ENCODE peak calls at places on chromosome 12, in eight cellular contexts. H is HCT116; J is right cardiac atrium; A is IMR-90; Z is pancreas; O is CD8-positive, alpha-beta memory T cell; E is heart left ventricle; L is gastrocnemius medialis. C is an unnamed sample. For H3K4me1, the result is how much of the 10 kb centered on the place peaks cover.

GRCh38 chr12:8026282-8026637 is 6.3 kb upstream of the FOXJ2 start:
- DNase-seq in H (no peak), J (no peak), A (no peak), Z (no peak), O (no peak), E (no peak), L (peak), C (no peak)

GRCh38 chr12:58566599-58566998 is 353.7 kb downstream of the LRIG3 start:
- DNase-seq in H (no peak), J (no peak), A (peak), Z (no peak), O (no peak), E (no peak), L (no peak), C (peak)

GRCh38 chr12:39003541-39004160 is 98.3 kb upstream of the CPNE8 start:
- DNase-seq in H (no peak), J (no peak), A (no peak), Z (no peak), O (no peak), E (no peak), L (no peak), C (no peak)

GRCh38 chr12:124607681-124608425 is 40.4 kb upstream of the NCOR2 start:
- DNase-seq in H (no peak), J (no peak), A (no peak), Z (peak), O (no peak), E (no peak), L (no peak), C (no peak)

GRCh38 chr12:77122661-77123060 is 57.3 kb upstream of the E2F7 start:
- DNase-seq in H (no peak), J (no peak), A (peak), Z (no peak), O (no peak), E (no peak), L (no peak), C (no peak)

GRCh38 chr12:15172423-15172822 is 48.8 kb downstream of the RERG start:
- DNase-seq in H (no peak), J (no peak), A (no peak), Z (no peak), O (no peak), E (no peak), L (no peak), C (no peak)

GRCh38 chr12:103742349-103742784 is 98.7 kb downstream of the NT5DC3 start:
- DNase-seq in H (no peak), J (no peak), A (no peak), Z (no peak), O (no peak), E (no peak), L (no peak), C (peak)

GRCh38 chr12:27652174-27652763 is 44.0 kb upstream of the REP15 start:
- DNase-seq in H (peak), J (no peak), A (peak), Z (no peak), O (no peak), E (no peak), L (no peak), C (peak)

GRCh38 chr12:119649202-119649808 is 18.6 kb upstream of the PRKAB1 start:
- DNase-seq in H (no peak), J (no peak), A (no peak), Z (no peak), O (no peak), E (no peak), L (no peak), C (no peak)

GRCh38 chr12:74903522-74903921 is 306.1 kb downstream of the KCNC2 start:
- DNase-seq in H (peak), J (no peak), A (no peak), Z (no peak), O (no peak), E (no peak), L (no peak), C (peak)

GRCh38 chr12:29751676-29752075 is 32.1 kb downstream of the TMTC1 start:
- DNase-seq in H (no peak), J (no peak), A (no peak), Z (no peak), O (no peak), E (no peak), L (no peak), C (no peak)
- H3K4me3 ChIP-seq in H (no peak), J (no peak), A (no peak), Z (no peak), O (no peak), E (no peak), L (no peak), C (no peak)

GRCh38 chr12:32903763-32904162 is 7.2 kb upstream of the PKP2 start:
- DNase-seq in H (no peak), J (no peak), A (no peak), Z (no peak), O (no peak), E (no peak), L (no peak), C (no peak)
- H3K4me1 ChIP-seq in H (under half), J (under half), A (under half), Z (under half), O (under half), E (under half), L (under half), C (under half)

GRCh38 chr12:127158385-127159061 is 1108.4 kb upstream of the TMEM132C start:
- DNase-seq in H (no peak), J (no peak), A (no peak), Z (no peak), O (no peak), E (no peak), L (no peak), C (no peak)

GRCh38 chr12:127165567-127166392 is 1101.2 kb upstream of the TMEM132C start:
- DNase-seq in H (peak), J (peak), A (peak), Z (peak), O (peak), E (peak), L (peak), C (peak)

GRCh38 chr12:127161466-127161865 is 1105.5 kb upstream of the TMEM132C start:
- DNase-seq in H (no peak), J (no peak), A (no peak), Z (no peak), O (no peak), E (no peak), L (no peak), C (no peak)

GRCh38 chr12:127162902-127163301 is 1104.1 kb upstream of the TMEM132C start:
- DNase-seq in H (no peak), J (no peak), A (peak), Z (no peak), O (peak), E (no peak), L (no peak), C (peak)

DNA sequence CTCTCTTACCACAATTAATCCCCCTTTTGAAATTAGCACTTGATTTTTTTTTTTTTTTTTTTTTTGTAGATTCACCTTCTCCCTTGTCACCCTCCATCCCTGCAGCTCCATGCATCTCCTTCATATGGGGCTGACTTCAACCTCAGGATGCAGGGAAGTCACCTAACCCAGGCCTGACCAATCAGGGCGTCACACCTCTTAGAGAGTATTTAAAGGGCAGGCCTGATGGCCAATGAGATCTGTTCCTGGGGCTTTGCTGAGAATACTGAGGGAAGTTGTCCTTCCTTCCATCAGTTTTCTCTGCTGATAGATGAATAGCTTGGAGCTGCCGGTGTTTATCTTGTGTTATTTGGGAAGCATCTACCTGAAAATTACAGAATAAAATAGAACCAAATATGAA is 1104.7 kb upstream of the TMEM132C start:
- DNase-seq in H (peak), J (no peak), A (no peak), Z (no peak), O (no peak), E (no peak), L (no peak), C (no peak)
- H3K27ac ChIP-seq in H (no peak), J (no peak), A (no peak), Z (no peak), O (no peak), E (no peak), L (no peak), C (no peak)

GRCh38 chr12:6430124-6430989 is 14.4 kb upstream of the CD27 start:
- DNase-seq in H (peak), J (peak), A (peak), Z (no peak), O (peak), E (peak), L (peak), C (peak)
- H3K4me3 ChIP-seq in H (peak), J (peak), A (peak), Z (no peak), O (no peak), E (peak), L (peak), C (peak)

GRCh38 chr12:64680235-64680634 is 69.9 kb downstream of the RASSF3 start:
- DNase-seq in H (no peak), J (no peak), A (no peak), Z (no peak), O (no peak), E (no peak), L (no peak), C (no peak)

GRCh38 chr12:64678248-64678647 is 68.0 kb downstream of the RASSF3 start:
- DNase-seq in H (no peak), J (no peak), A (no peak), Z (no peak), O (no peak), E (no peak), L (no peak), C (no peak)

GRCh38 chr12:64681200-64682052 is 71.1 kb downstream of the RASSF3 start:
- DNase-seq in H (no peak), J (no peak), A (no peak), Z (no peak), O (no peak), E (no peak), L (no peak), C (no peak)

GRCh38 chr12:64678835-64679234 is 68.5 kb downstream of the RASSF3 start:
- DNase-seq in H (no peak), J (no peak), A (no peak), Z (no peak), O (no peak), E (no peak), L (no peak), C (no peak)

GRCh38 chr12:64679487-64679983 is 69.2 kb downstream of the RASSF3 start:
- DNase-seq in H (peak), J (peak), A (peak), Z (no peak), O (peak), E (peak), L (peak), C (peak)
- H3K4me1 ChIP-seq in H (half or more), J (under half), A (under half), Z (under half), O (half or more), E (half or more), L (under half), C (under half)

C was measured in astrocyte.